ENCODE peak calls at places on chromosomes 4 and X, in five cellular contexts. K, U, S, W and G are unnamed samples.

GRCh38 chr4:55431710-55432336 is 36.1 kb downstream of the TMEM165 start:
- DNase-seq in K (no peak), U (no peak), S (no peak), W (no peak), G (no peak)

GRCh38 chrX:1355131-1355799 is 18.7 kb downstream of the IL3RA start:
- DNase-seq in K (no peak), U (no peak), S (no peak), W (no peak), G (no peak)

GRCh38 chr4:85107553-85107952 is 141.1 kb upstream of the WDFY3 start:
- DNase-seq in K (peak), U (no peak), S (no peak), W (no peak), G (no peak)

GRCh38 chrX:67100031-67100884 is 443.6 kb upstream of the AR start:
- DNase-seq in K (no peak), U (no peak), S (no peak), W (no peak), G (no peak)

GRCh38 chr4:184968784-184969201 is 49.5 kb upstream of the HELT start:
- DNase-seq in K (no peak), U (peak), S (peak), W (peak), G (no peak)

GRCh38 chrX:21963736-21964135 is 23.2 kb downstream of the SMS start:
- DNase-seq in K (peak), U (no peak), S (no peak), W (no peak), G (no peak)

GRCh38 chr4:180150818-180151217 is 2092.4 kb upstream of the TENM3 start:
- DNase-seq in K (no peak), U (no peak), S (no peak), W (no peak), G (no peak)

GRCh38 chr4:156185514-156185913 is 231.8 kb upstream of the CTSO start:
- DNase-seq in K (no peak), U (no peak), S (no peak), W (no peak), G (no peak)

GRCh38 chrX:133921764-133922389 is 63.5 kb downstream of the GPC3 start:
- DNase-seq in K (no peak), U (peak), S (peak), W (no peak), G (no peak)

GRCh38 chr4:75723802-75724065 is 643 bp upstream of the USO1 start:
- DNase-seq in K (no peak), U (no peak), S (no peak), W (no peak), G (no peak)

GRCh38 chr4:75722417-75722816 is 2.0 kb upstream of the USO1 start:
- DNase-seq in K (no peak), U (no peak), S (no peak), W (no peak), G (no peak)

GRCh38 chr4:75724867-75725724 is 719 bp downstream of the USO1 start:
- DNase-seq in K (peak), U (peak), S (peak), W (peak), G (peak)

GRCh38 chr4:75723117-75723801 is 1.1 kb upstream of the USO1 start:
- DNase-seq in K (peak), U (no peak), S (no peak), W (no peak), G (no peak)

GRCh38 chr4:75724066-75724866 is at the start of gene USO1:
- DNase-seq in K (peak), U (peak), S (peak), W (peak), G (peak)
- TF ChIP-seq CTCF in K (peak), U (peak), S (peak), W (peak), G (peak)

GRCh38 chr4:158782539-158783360 is 13.9 kb downstream of the FNIP2 start:
- DNase-seq in K (peak), U (no peak), S (no peak), W (no peak), G (no peak)

GRCh38 chr4:158783775-158784174 is 14.9 kb downstream of the FNIP2 start:
- DNase-seq in K (peak), U (no peak), S (no peak), W (no peak), G (no peak)

GRCh38 chr4:158778065-158778711 is 9.4 kb downstream of the FNIP2 start:
- DNase-seq in K (no peak), U (no peak), S (no peak), W (no peak), G (no peak)

GRCh38 chr4:158778712-158779111 is 9.9 kb downstream of the FNIP2 start:
- DNase-seq in K (peak), U (no peak), S (peak), W (no peak), G (no peak)

DNA sequence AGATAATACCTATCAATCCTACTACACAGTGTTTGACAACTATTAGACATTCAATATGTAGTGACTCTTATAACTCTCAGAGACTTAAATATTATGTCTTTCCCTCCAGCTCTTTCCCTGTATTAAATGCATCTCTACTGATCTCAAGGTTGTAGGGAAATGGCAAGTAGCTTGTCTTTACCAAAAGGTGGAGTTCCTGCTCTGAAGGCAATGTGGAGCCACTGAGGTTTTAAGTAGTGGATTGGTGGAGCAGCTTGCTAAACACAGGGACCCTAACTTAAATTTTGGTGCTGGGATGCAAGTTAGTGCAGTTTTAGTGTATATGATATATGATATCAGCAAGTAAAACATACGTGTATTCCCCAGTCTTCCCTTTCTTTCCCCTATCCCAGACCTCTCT is 13.1 kb downstream of the FNIP2 start:
- DNase-seq in K (no peak), U (no peak), S (no peak), W (no peak), G (no peak)
- TF ChIP-seq CTCF in K (no peak), U (no peak), S (no peak), W (no peak), G (no peak)

GRCh38 chrX:70878925-70879324 is 29.6 kb downstream of the TEX11 start:
- DNase-seq in K (no peak), U (no peak), S (no peak), W (no peak), G (no peak)
- TF ChIP-seq CTCF in K (no peak), U (no peak), S (no peak), W (no peak), G (no peak)

GRCh38 chr4:102302762-102303161 is 42.5 kb downstream of the SLC39A8 start:
- DNase-seq in K (no peak), U (no peak), S (no peak), W (no peak), G (no peak)

GRCh38 chr4:102299708-102300107 is 45.6 kb downstream of the SLC39A8 start:
- DNase-seq in K (peak), U (peak), S (peak), W (no peak), G (no peak)

GRCh38 chr4:102301167-102301566 is 44.1 kb downstream of the SLC39A8 start:
- DNase-seq in K (no peak), U (no peak), S (no peak), W (no peak), G (no peak)

GRCh38 chr4:102295153-102295862 is 50.0 kb downstream of the SLC39A8 start:
- DNase-seq in K (no peak), U (no peak), S (peak), W (no peak), G (no peak)

GRCh38 chr4:102299302-102299701 is 46.0 kb downstream of the SLC39A8 start:
- DNase-seq in K (peak), U (no peak), S (no peak), W (no peak), G (no peak)
- TF ChIP-seq CTCF in K (no peak), U (no peak), S (no peak), W (no peak), G (no peak)

GRCh38 chr4:3399277-3400194 is 42.2 kb upstream of the HGFAC start:
- DNase-seq in K (peak), U (peak), S (no peak), W (no peak), G (no peak)
- TF ChIP-seq CTCF in K (peak), U (no peak), S (no peak), W (no peak), G (no peak)

GRCh38 chr4:99202536-99202935 is 16.5 kb downstream of the ADH6 start:
- DNase-seq in K (no peak), U (no peak), S (no peak), W (no peak), G (no peak)

GRCh38 chr4:99205104-99205979 is 13.7 kb downstream of the ADH6 start:
- DNase-seq in K (no peak), U (no peak), S (no peak), W (no peak), G (no peak)

GRCh38 chr4:99200148-99200547 is 18.9 kb downstream of the ADH6 start:
- DNase-seq in K (no peak), U (no peak), S (no peak), W (no peak), G (no peak)

GRCh38 chr4:99202094-99202493 is 17.0 kb downstream of the ADH6 start:
- DNase-seq in K (no peak), U (no peak), S (no peak), W (no peak), G (no peak)

GRCh38 chr4:99201687-99202086 is 17.4 kb downstream of the ADH6 start:
- DNase-seq in K (no peak), U (no peak), S (no peak), W (no peak), G (no peak)
- TF ChIP-seq CTCF in K (peak), U (peak), S (no peak), W (peak), G (no peak)

GRCh38 chrX:27917713-27918500 is 63.3 kb downstream of the DCAF8L1 start:
- DNase-seq in K (no peak), U (no peak), S (no peak), W (no peak), G (no peak)

GRCh38 chrX:27924261-27924660 is 57.0 kb downstream of the DCAF8L1 start:
- DNase-seq in K (peak), U (no peak), S (no peak), W (no peak), G (no peak)

GRCh38 chrX:27924718-27925117 is 56.5 kb downstream of the DCAF8L1 start:
- DNase-seq in K (no peak), U (no peak), S (no peak), W (no peak), G (no peak)

GRCh38 chrX:27915617-27916016 is 65.6 kb downstream of the DCAF8L1 start:
- DNase-seq in K (peak), U (no peak), S (no peak), W (no peak), G (no peak)

GRCh38 chrX:27918799-27919198 is 62.5 kb downstream of the DCAF8L1 start:
- DNase-seq in K (peak), U (no peak), S (no peak), W (no peak), G (no peak)
- TF ChIP-seq CTCF in K (peak), U (peak), S (no peak), W (peak), G (no peak)

DNA sequence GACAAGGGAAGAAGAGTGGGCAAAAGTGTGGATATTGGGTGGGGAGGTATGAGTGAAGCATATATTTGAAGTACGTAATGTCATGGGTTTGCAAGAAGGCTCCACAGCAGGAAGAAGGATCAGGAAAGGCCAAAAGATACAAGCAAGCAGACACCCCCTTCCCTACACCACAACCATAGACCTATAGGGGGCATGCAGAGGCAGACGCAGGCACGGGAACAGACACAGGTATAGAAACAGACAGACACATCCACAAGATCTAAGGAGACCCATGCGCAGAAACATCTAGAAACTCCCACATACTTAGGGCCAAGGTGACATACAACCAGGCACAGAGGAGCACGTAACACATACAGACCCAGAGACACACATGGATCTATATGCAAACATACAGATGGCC is 14.3 kb downstream of the FGD1 start:
- DNase-seq in K (no peak), U (no peak), S (no peak), W (no peak), G (no peak)
- TF ChIP-seq CTCF in K (peak), U (no peak), S (no peak), W (no peak), G (no peak)